ENCODE peak calls at places on chromosomes 12 and 14, in eight cellular contexts. O, H, C, M, B, Q, T and F are unnamed samples.

GRCh38 chr14:77738559-77739250 is 22.3 kb downstream of the SNW1 start:
- DNase-seq in O (no peak), H (no peak), C (no peak), M (peak; percentile 90), B (no peak), Q (no peak), T (no peak), F (peak; percentile 6)

GRCh38 chr14:74612346-74613021 is 447 bp upstream of the LTBP2 start:
- DNase-seq in O (peak; percentile 88), H (peak; percentile 96), C (peak; percentile 60), M (peak; percentile 98), B (no peak), Q (peak; percentile 84), T (peak; percentile 93), F (peak; percentile 72)

GRCh38 chr14:54653764-54654469 is 87.0 kb downstream of the SAMD4A start:
- DNase-seq in O (no peak), H (no peak), C (peak; percentile 73), M (peak; percentile 79), B (no peak), Q (no peak), T (no peak), F (no peak)

GRCh38 chr12:111277570-111277969 is 91.3 kb downstream of the PHETA1 start:
- DNase-seq in O (no peak), H (no peak), C (no peak), M (no peak), B (no peak), Q (no peak), T (no peak), F (no peak)

GRCh38 chr12:60805340-60805739 is 1209.5 kb downstream of the SLC16A7 start:
- DNase-seq in O (no peak), H (no peak), C (no peak), M (no peak), B (no peak), Q (no peak), T (no peak), F (no peak)

GRCh38 chr14:90054803-90055202 is 7.0 kb upstream of the KCNK13 start:
- DNase-seq in O (no peak), H (no peak), C (no peak), M (no peak), B (no peak), Q (no peak), T (no peak), F (no peak)

GRCh38 chr14:61177279-61178225 is 103.6 kb downstream of the TMEM30B start:
- DNase-seq in O (no peak), H (peak; percentile 86), C (no peak), M (peak; percentile 65), B (peak; percentile 56), Q (no peak), T (peak; percentile 20), F (peak; percentile 26)

GRCh38 chr14:26926585-26926984 is 328.8 kb upstream of the NOVA1 start:
- DNase-seq in O (no peak), H (no peak), C (no peak), M (no peak), B (no peak), Q (no peak), T (no peak), F (no peak)

GRCh38 chr14:105065280-105066228 is at the start of gene GPR132:
- DNase-seq in O (peak; percentile 81), H (no peak), C (no peak), M (peak; percentile 86), B (no peak), Q (peak; percentile 87), T (peak; percentile 66), F (no peak)

GRCh38 chr14:100408350-100409015 is 85.3 kb downstream of the SLC25A47 start:
- DNase-seq in O (no peak), H (no peak), C (no peak), M (peak; percentile 94), B (peak; percentile 67), Q (no peak), T (no peak), F (peak; percentile 82)

GRCh38 chr12:109773384-109774011 is 59.7 kb downstream of the TRPV4 start:
- DNase-seq in O (no peak), H (no peak), C (no peak), M (no peak), B (no peak), Q (no peak), T (no peak), F (peak; percentile 63)

GRCh38 chr12:132178801-132179401 is 34.6 kb downstream of the NOC4L start:
- DNase-seq in O (peak; percentile 66), H (peak; percentile 78), C (no peak), M (no peak), B (no peak), Q (peak; percentile 45), T (no peak), F (no peak)

GRCh38 chr14:61501714-61502458 is 180.5 kb downstream of the PRKCH start:
- DNase-seq in O (no peak), H (peak; percentile 74), C (no peak), M (no peak), B (no peak), Q (no peak), T (no peak), F (no peak)

GRCh38 chr12:64610092-64610659 is at the start of gene RASSF3:
- DNase-seq in O (peak; percentile 64), H (peak; percentile 94), C (peak; percentile 5), M (peak; percentile 92), B (peak; percentile 38), Q (peak; percentile 79), T (peak; percentile 93), F (peak; percentile 71)

GRCh38 chr14:54267172-54267571 is 129.6 kb upstream of the CDKN3 start:
- DNase-seq in O (no peak), H (no peak), C (no peak), M (no peak), B (no peak), Q (peak; percentile 7), T (no peak), F (no peak)

GRCh38 chr12:77324763-77325468 is 259.5 kb upstream of the E2F7 start:
- DNase-seq in O (no peak), H (no peak), C (peak; percentile 37), M (peak; percentile 96), B (peak; percentile 40), Q (peak; percentile 33), T (peak; percentile 82), F (peak; percentile 75)

GRCh38 chr14:104326848-104327247 is 188.5 kb downstream of the KIF26A start:
- DNase-seq in O (no peak), H (no peak), C (no peak), M (peak; percentile 39), B (no peak), Q (no peak), T (no peak), F (no peak)

GRCh38 chr12:27703720-27704452 is 6.7 kb upstream of the MRPS35 start:
- DNase-seq in O (peak; percentile 69), H (peak; percentile 90), C (peak; percentile 70), M (peak; percentile 79), B (peak; percentile 87), Q (peak; percentile 55), T (peak; percentile 85), F (peak; percentile 88)

GRCh38 chr14:72560331-72560730 is 333.6 kb downstream of the DPF3 start:
- DNase-seq in O (no peak), H (no peak), C (no peak), M (peak; percentile 80), B (no peak), Q (no peak), T (no peak), F (no peak)

GRCh38 chr12:51404627-51405026 is 13.4 kb upstream of the GALNT6 start:
- DNase-seq in O (no peak), H (no peak), C (no peak), M (no peak), B (no peak), Q (no peak), T (no peak), F (no peak)

GRCh38 chr12:107449891-107450290 is 235.7 kb upstream of the PWP1 start:
- DNase-seq in O (no peak), H (no peak), C (peak; percentile 6), M (no peak), B (no peak), Q (no peak), T (no peak), F (no peak)

GRCh38 chr14:34365309-34365915 is 96.6 kb downstream of the SPTSSA start:
- DNase-seq in O (no peak), H (peak; percentile 58), C (no peak), M (no peak), B (no peak), Q (no peak), T (no peak), F (no peak)

GRCh38 chr12:40693503-40693863 is 1.2 kb downstream of the CNTN1 start:
- DNase-seq in O (no peak), H (no peak), C (no peak), M (no peak), B (peak; percentile 27), Q (no peak), T (no peak), F (no peak)

GRCh38 chr12:19012965-19013364 is 116.6 kb upstream of the PLEKHA5 start:
- DNase-seq in O (no peak), H (no peak), C (no peak), M (no peak), B (no peak), Q (no peak), T (no peak), F (no peak)

GRCh38 chr12:69984216-69984615 is 159.2 kb downstream of the MYRFL start:
- DNase-seq in O (no peak), H (no peak), C (no peak), M (no peak), B (no peak), Q (no peak), T (no peak), F (no peak)

GRCh38 chr12:45877069-45877468 is 113.3 kb downstream of the SCAF11 start:
- DNase-seq in O (no peak), H (no peak), C (no peak), M (no peak), B (no peak), Q (no peak), T (no peak), F (no peak)

GRCh38 chr12:124289634-124290600 is 5.0 kb upstream of the RFLNA start:
- DNase-seq in O (no peak), H (no peak), C (peak; percentile 41), M (peak; percentile 92), B (no peak), Q (no peak), T (no peak), F (no peak)